ENCODE peak calls at places on chromosomes 13 and 19, in eight cellular contexts. D is spleen, Q is breast epithelium, V is HCT116, O is body of pancreas, C is Peyer's patch, P is tibial nerve, S is adrenal gland. N is an unnamed sample.
A peak's percentile ranks its signal among the peaks of the same experiment; 100 is the strongest.

GRCh38 chr13:21683034-21683733 is 12.3 kb downstream of the FGF9 start:
- DNase-seq in D (no peak), Q (no peak), V (no peak), O (no peak), C (no peak), P (no peak), S (peak; percentile 72), N (no peak)

GRCh38 chr13:44174769-44175425 is 198.7 kb upstream of the SERP2 start:
- DNase-seq in D (no peak), Q (no peak), V (no peak), O (no peak), C (no peak), P (peak; percentile 3), S (no peak), N (no peak)

GRCh38 chr19:27974082-27974513 is 1238.9 kb downstream of the UQCRFS1 start:
- DNase-seq in D (no peak), Q (no peak), V (no peak), O (peak; percentile 57), C (no peak), P (no peak), S (peak; percentile 42), N (no peak)

GRCh38 chr13:41995946-41996345 is 35.0 kb upstream of the VWA8 start:
- DNase-seq in D (no peak), Q (no peak), V (no peak), O (no peak), C (no peak), P (no peak), S (no peak), N (no peak)

GRCh38 chr13:39616087-39616694 is 13.2 kb upstream of the LHFPL6 start:
- DNase-seq in D (no peak), Q (peak; percentile 21), V (peak; percentile 44), O (peak; percentile 40), C (no peak), P (peak; percentile 53), S (peak; percentile 31), N (no peak)

GRCh38 chr19:33766623-33767022 is 30.0 kb upstream of the KCTD15 start:
- DNase-seq in D (no peak), Q (no peak), V (no peak), O (no peak), C (no peak), P (no peak), S (no peak), N (no peak)

GRCh38 chr19:45500918-45501729 is 2.9 kb downstream of the PPM1N start:
- DNase-seq in D (no peak), Q (no peak), V (no peak), O (no peak), C (no peak), P (no peak), S (no peak), N (no peak)

GRCh38 chr13:52361225-52361624 is 44.7 kb downstream of the THSD1 start:
- DNase-seq in D (no peak), Q (no peak), V (no peak), O (no peak), C (no peak), P (no peak), S (no peak), N (no peak)

GRCh38 chr13:23321534-23322241 is 111.8 kb downstream of the SACS start:
- DNase-seq in D (no peak), Q (no peak), V (peak; percentile 26), O (no peak), C (no peak), P (peak; percentile 19), S (peak; percentile 55), N (peak; percentile 71)

GRCh38 chr13:79480954-79481684 is at the start of gene NDFIP2:
- DNase-seq in D (peak; percentile 94), Q (peak; percentile 73), V (peak; percentile 90), O (peak; percentile 91), C (peak; percentile 58), P (peak; percentile 54), S (peak; percentile 88), N (peak; percentile 91)
- TF ChIP-seq POLR2A in D (no peak), Q (no peak), V (peak; percentile 64), O (peak; percentile 97), C (peak; percentile 84), P (no peak), S (peak; percentile 79), N (peak; percentile 42)

DNA sequence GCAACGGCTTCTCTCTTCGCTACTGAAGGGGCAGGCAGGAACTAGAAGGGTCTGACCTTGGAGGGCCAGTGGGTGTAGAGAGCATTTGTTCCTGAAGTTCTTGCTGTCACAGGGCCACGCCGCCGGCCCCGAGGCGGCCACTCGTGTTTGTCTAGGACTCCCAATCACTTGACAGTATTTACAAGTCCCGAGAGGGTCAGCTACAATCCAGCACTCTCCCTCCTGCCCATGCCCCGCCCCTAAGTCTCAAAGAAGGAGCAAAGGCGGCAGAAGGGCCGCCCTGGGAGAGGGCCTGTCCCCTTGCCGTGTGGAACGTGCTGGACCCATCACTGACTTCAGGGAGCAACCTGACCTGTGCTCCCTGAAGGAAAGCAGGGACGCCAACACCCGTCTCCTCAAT is 118.5 kb downstream of the STK24 start:
- DNase-seq in D (no peak), Q (no peak), V (no peak), O (no peak), C (no peak), P (no peak), S (no peak), N (peak; percentile 53)
- H3K27ac ChIP-seq in D (no peak overlapping the region), Q (no peak overlapping the region), V (no peak overlapping the region), O (no peak overlapping the region), C (no peak overlapping the region), P (no peak overlapping the region), S (no peak overlapping the region), N (no peak overlapping the region)

GRCh38 chr19:51531349-51532315 is at the start of gene SIGLEC6:
- DNase-seq in D (peak; percentile 90), Q (no peak), V (no peak), O (peak; percentile 23), C (peak; percentile 87), P (peak; percentile 44), S (peak; percentile 63), N (no peak)

GRCh38 chr19:51539821-51540366 is 8.4 kb upstream of the SIGLEC6 start:
- DNase-seq in D (no peak), Q (no peak), V (no peak), O (no peak), C (no peak), P (no peak), S (no peak), N (no peak)

GRCh38 chr19:51530616-51531015 is 854 bp downstream of the SIGLEC6 start:
- DNase-seq in D (peak; percentile 67), Q (no peak), V (no peak), O (no peak), C (no peak), P (no peak), S (no peak), N (no peak)

DNA sequence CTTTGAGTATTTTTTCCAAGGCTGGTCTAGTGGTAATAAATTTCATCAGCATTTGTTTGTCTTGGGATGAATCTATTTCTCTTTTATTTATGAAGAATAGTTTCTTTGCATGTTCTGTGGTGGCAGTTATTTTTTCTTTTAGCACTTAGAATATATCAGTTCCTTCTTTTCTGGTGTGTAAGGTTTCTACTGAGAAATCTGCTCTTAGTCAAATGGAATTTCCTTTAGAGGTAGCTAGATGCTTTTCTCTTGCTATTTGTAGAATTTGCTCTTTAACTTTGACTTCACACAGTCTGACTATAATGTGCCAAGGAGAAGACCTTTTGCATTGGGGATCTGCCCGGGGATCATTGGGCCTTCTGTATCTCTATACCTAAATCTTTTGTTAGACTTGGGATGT is 4.1 kb upstream of the SIGLEC6 start:
- DNase-seq in D (no peak), Q (no peak), V (no peak), O (no peak), C (no peak), P (no peak), S (no peak), N (no peak)
- H3K4me3 ChIP-seq in D (no peak overlapping the region), Q (no peak overlapping the region), V (no peak overlapping the region), O (no peak overlapping the region), C (no peak overlapping the region), P (no peak overlapping the region), S (no peak overlapping the region), N (no peak overlapping the region)

DNA sequence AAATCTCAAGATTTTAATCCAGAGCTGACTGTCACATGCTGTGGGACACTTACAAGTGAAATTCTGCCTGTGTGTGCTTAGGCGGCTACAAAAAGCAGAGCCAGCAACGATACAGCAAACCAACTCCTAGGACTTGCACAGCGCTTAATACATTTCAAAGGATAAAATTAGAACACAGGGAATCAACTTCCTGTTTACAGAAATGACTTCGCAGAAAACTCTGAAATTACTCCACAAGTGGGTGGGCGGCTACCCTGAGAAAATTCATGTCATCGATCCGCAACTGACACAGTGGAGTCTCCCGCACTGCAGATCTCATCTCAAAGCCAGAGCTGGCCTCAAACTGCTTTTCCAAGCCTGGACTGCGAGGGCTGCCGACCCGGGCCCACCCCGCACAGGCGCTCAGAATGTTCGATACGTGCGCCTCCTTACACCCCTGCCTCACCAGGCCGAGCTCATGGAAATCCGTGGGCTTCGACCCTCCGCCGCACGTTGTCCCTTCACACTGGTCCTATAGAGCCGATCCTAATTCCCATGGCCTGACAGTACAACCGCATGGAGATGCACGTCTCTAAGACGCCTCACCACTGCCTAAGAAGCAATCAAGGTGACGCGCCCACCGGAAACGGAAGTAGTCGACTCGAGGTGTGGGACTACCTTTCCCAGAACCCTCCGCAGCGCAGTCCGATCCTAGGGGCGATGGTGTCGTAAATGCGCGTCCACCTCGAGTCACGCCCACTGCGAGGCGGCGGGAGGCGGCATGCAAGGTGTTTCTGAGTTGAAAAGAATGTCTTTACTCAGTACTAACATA is at the start of gene ZNF229:
- DNase-seq in D (peak; percentile 91), Q (peak; percentile 78), V (no peak), O (peak; percentile 93), C (peak; percentile 75), P (peak; percentile 55), S (peak; percentile 89), N (peak; percentile 64)
- TF ChIP-seq POLR2A in D (no peak), Q (no peak), V (no peak), O (peak; percentile 25), C (no peak), P (no peak), S (peak; percentile 26), N (no peak)

GRCh38 chr19:2184422-2185012 is 20.8 kb downstream of the DOT1L start:
- DNase-seq in D (no peak), Q (no peak), V (no peak), O (no peak), C (no peak), P (no peak), S (no peak), N (no peak)

GRCh38 chr19:2188708-2189385 is 25.1 kb downstream of the DOT1L start:
- DNase-seq in D (no peak), Q (no peak), V (no peak), O (no peak), C (no peak), P (no peak), S (no peak), N (no peak)

GRCh38 chr19:2185734-2186070 is 22.0 kb downstream of the DOT1L start:
- DNase-seq in D (no peak), Q (no peak), V (no peak), O (no peak), C (no peak), P (no peak), S (no peak), N (no peak)

GRCh38 chr19:2186071-2186846 is 22.5 kb downstream of the DOT1L start:
- DNase-seq in D (no peak), Q (peak; percentile 47), V (no peak), O (peak; percentile 44), C (no peak), P (peak; percentile 78), S (peak; percentile 58), N (peak; percentile 88)

DNA sequence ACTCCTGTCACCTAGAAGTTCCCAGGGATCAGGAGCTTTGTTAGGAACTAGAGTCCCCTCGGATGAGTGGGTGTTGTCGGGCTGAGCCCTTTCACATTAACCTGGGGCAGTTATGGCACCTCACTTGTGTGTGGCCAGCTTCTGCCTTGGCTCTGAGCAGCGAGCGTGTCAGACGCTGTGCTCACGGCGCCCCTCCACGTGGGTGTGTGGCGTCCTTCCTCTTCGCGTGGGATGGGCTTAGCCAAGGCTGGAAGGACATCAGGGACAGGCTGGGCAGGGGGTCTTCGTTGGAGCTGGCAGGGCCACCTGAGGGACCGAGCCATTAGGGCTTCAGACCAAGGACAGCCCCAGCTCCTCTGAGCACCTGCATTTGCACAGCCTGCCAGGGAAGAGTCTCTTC is 23.4 kb downstream of the DOT1L start:
- DNase-seq in D (no peak), Q (no peak), V (no peak), O (no peak), C (no peak), P (no peak), S (no peak), N (no peak)
- H3K27ac ChIP-seq in D (no peak overlapping the region), Q (peak overlapping the region; percentile 73), V (no peak overlapping the region), O (no peak overlapping the region), C (no peak overlapping the region), P (no peak overlapping the region), S (no peak overlapping the region), N (no peak overlapping the region)

N was measured in suprapubic skin.